ENCODE peak calls at places on chromosome 14, in nine cellular contexts. One of them, this sample, is unnamed. For H3K27me3 and H3K9me3, the result is how much of the 10 kb centered on the place peaks cover.

GRCh38 chr14:31080060-31080459 is 53.9 kb upstream of the STRN3 start:
- DNase-seq in HCT116: no peak
- DNase-seq in K562: no peak
- DNase-seq in lower lobe of right lung: no peak
- DNase-seq in cardiac muscle cell: no peak
- DNase-seq in right lobe of liver: no peak
- DNase-seq in stomach: no peak
- DNase-seq in vagina: no peak
- DNase-seq in small intestine: peak
- DNase-seq in this sample: no peak

GRCh38 chr14:85535916-85536834 is 6.2 kb downstream of the FLRT2 start:
- DNase-seq in HCT116: no peak
- DNase-seq in K562: no peak
- DNase-seq in lower lobe of right lung: no peak
- DNase-seq in cardiac muscle cell: no peak
- DNase-seq in right lobe of liver: no peak
- DNase-seq in stomach: no peak
- DNase-seq in vagina: no peak
- DNase-seq in small intestine: no peak
- DNase-seq in this sample: peak

GRCh38 chr14:68124885-68125731 is 305.5 kb downstream of the RAD51B start:
- DNase-seq in HCT116: no peak
- DNase-seq in K562: no peak
- DNase-seq in lower lobe of right lung: no peak
- DNase-seq in cardiac muscle cell: no peak
- DNase-seq in right lobe of liver: no peak
- DNase-seq in stomach: no peak
- DNase-seq in vagina: no peak
- DNase-seq in small intestine: no peak
- DNase-seq in this sample: peak

GRCh38 chr14:58298477-58298879 is at the start of gene ARID4A:
- DNase-seq in HCT116: no peak
- DNase-seq in K562: no peak
- DNase-seq in lower lobe of right lung: peak
- DNase-seq in cardiac muscle cell: no peak
- DNase-seq in right lobe of liver: peak
- DNase-seq in stomach: peak
- DNase-seq in vagina: peak
- DNase-seq in small intestine: no peak
- DNase-seq in this sample: no peak

GRCh38 chr14:97442363-97442762 is 645.2 kb downstream of the VRK1 start:
- DNase-seq in HCT116: no peak
- DNase-seq in K562: no peak
- DNase-seq in lower lobe of right lung: no peak
- DNase-seq in cardiac muscle cell: no peak
- DNase-seq in right lobe of liver: no peak
- DNase-seq in stomach: no peak
- DNase-seq in vagina: no peak
- DNase-seq in small intestine: no peak
- DNase-seq in this sample: no peak

GRCh38 chr14:34075095-34075744 is 124.3 kb upstream of the EGLN3 start:
- DNase-seq in HCT116: no peak
- DNase-seq in K562: no peak
- DNase-seq in lower lobe of right lung: no peak
- DNase-seq in cardiac muscle cell: no peak
- DNase-seq in right lobe of liver: no peak
- DNase-seq in stomach: no peak
- DNase-seq in vagina: no peak
- DNase-seq in small intestine: no peak
- DNase-seq in this sample: no peak

GRCh38 chr14:95910628-95911027 is 34.0 kb downstream of the TUNAR start:
- DNase-seq in HCT116: no peak
- DNase-seq in K562: no peak
- DNase-seq in lower lobe of right lung: no peak
- DNase-seq in cardiac muscle cell: peak
- DNase-seq in right lobe of liver: no peak
- DNase-seq in stomach: no peak
- DNase-seq in vagina: no peak
- DNase-seq in small intestine: no peak
- DNase-seq in this sample: no peak

GRCh38 chr14:68459480-68460136 is 333.3 kb downstream of the ZFP36L1 start:
- DNase-seq in HCT116: no peak
- DNase-seq in K562: no peak
- DNase-seq in lower lobe of right lung: no peak
- DNase-seq in cardiac muscle cell: no peak
- DNase-seq in right lobe of liver: no peak
- DNase-seq in stomach: no peak
- DNase-seq in vagina: no peak
- DNase-seq in small intestine: no peak
- DNase-seq in this sample: no peak

GRCh38 chr14:25411933-25412757 is 362.2 kb upstream of the STXBP6 start:
- DNase-seq in HCT116: no peak
- DNase-seq in K562: peak
- DNase-seq in lower lobe of right lung: no peak
- DNase-seq in cardiac muscle cell: no peak
- DNase-seq in right lobe of liver: no peak
- DNase-seq in stomach: no peak
- DNase-seq in vagina: no peak
- DNase-seq in small intestine: no peak
- DNase-seq in this sample: no peak

GRCh38 chr14:69882915-69883314 is 3.7 kb downstream of the SMOC1 start:
- DNase-seq in HCT116: no peak
- DNase-seq in K562: no peak
- DNase-seq in lower lobe of right lung: no peak
- DNase-seq in cardiac muscle cell: no peak
- DNase-seq in right lobe of liver: no peak
- DNase-seq in stomach: no peak
- DNase-seq in vagina: no peak
- DNase-seq in small intestine: no peak
- DNase-seq in this sample: no peak

GRCh38 chr14:23009939-23010718 is at the start of gene C14orf93:
- DNase-seq in HCT116: no peak
- DNase-seq in K562: peak
- DNase-seq in lower lobe of right lung: peak
- DNase-seq in cardiac muscle cell: peak
- DNase-seq in right lobe of liver: peak
- DNase-seq in stomach: peak
- DNase-seq in vagina: no peak
- DNase-seq in small intestine: peak
- DNase-seq in this sample: peak

GRCh38 chr14:55129086-55129427 is at the start of gene LGALS3:
- DNase-seq in HCT116: no peak
- DNase-seq in K562: peak
- DNase-seq in lower lobe of right lung: peak
- DNase-seq in cardiac muscle cell: peak
- DNase-seq in right lobe of liver: peak
- DNase-seq in stomach: peak
- DNase-seq in vagina: no peak
- DNase-seq in small intestine: peak
- DNase-seq in this sample: peak

GRCh38 chr14:44369401-44370123 is 137.5 kb downstream of the FSCB start:
- DNase-seq in HCT116: no peak
- DNase-seq in K562: no peak
- DNase-seq in lower lobe of right lung: no peak
- DNase-seq in cardiac muscle cell: peak
- DNase-seq in right lobe of liver: no peak
- DNase-seq in stomach: no peak
- DNase-seq in vagina: no peak
- DNase-seq in small intestine: peak
- DNase-seq in this sample: no peak

GRCh38 chr14:56979961-56980360 is 169.7 kb upstream of the OTX2 start:
- DNase-seq in HCT116: no peak
- DNase-seq in K562: no peak
- DNase-seq in lower lobe of right lung: no peak
- DNase-seq in cardiac muscle cell: no peak
- DNase-seq in right lobe of liver: no peak
- DNase-seq in stomach: no peak
- DNase-seq in vagina: no peak
- DNase-seq in small intestine: no peak
- DNase-seq in this sample: no peak

GRCh38 chr14:106879241-106879640 is 1352.9 kb downstream of the TMEM121 start:
- DNase-seq in HCT116: peak
- DNase-seq in K562: peak
- DNase-seq in lower lobe of right lung: peak
- DNase-seq in cardiac muscle cell: no peak
- DNase-seq in right lobe of liver: no peak
- DNase-seq in stomach: peak
- DNase-seq in vagina: no peak
- DNase-seq in small intestine: peak
- DNase-seq in this sample: no peak

GRCh38 chr14:33848706-33849454 is 102.0 kb downstream of the EGLN3 start:
- DNase-seq in HCT116: peak
- DNase-seq in K562: peak
- DNase-seq in lower lobe of right lung: no peak
- DNase-seq in cardiac muscle cell: peak
- DNase-seq in right lobe of liver: peak
- DNase-seq in stomach: peak
- DNase-seq in vagina: no peak
- DNase-seq in small intestine: peak
- DNase-seq in this sample: peak

GRCh38 chr14:100236873-100237272 is 2.1 kb upstream of the YY1 start:
- DNase-seq in HCT116: no peak
- DNase-seq in K562: no peak
- DNase-seq in lower lobe of right lung: no peak
- DNase-seq in cardiac muscle cell: no peak
- DNase-seq in right lobe of liver: no peak
- DNase-seq in stomach: no peak
- DNase-seq in vagina: no peak
- DNase-seq in small intestine: no peak
- DNase-seq in this sample: no peak
- H3K4me3 ChIP-seq in HCT116: peak
- H3K4me3 ChIP-seq in K562: peak
- H3K4me3 ChIP-seq in lower lobe of right lung: peak
- H3K4me3 ChIP-seq in cardiac muscle cell: peak
- H3K4me3 ChIP-seq in right lobe of liver: no peak
- H3K4me3 ChIP-seq in stomach: peak
- H3K4me3 ChIP-seq in vagina: peak
- H3K4me3 ChIP-seq in small intestine: peak
- H3K4me3 ChIP-seq in this sample: peak

GRCh38 chr14:38839743-38840375 is 263.2 kb downstream of the SEC23A start:
- DNase-seq in HCT116: no peak
- DNase-seq in K562: no peak
- DNase-seq in lower lobe of right lung: no peak
- DNase-seq in cardiac muscle cell: no peak
- DNase-seq in right lobe of liver: no peak
- DNase-seq in stomach: no peak
- DNase-seq in vagina: no peak
- DNase-seq in small intestine: peak
- DNase-seq in this sample: no peak

GRCh38 chr14:38837333-38838048 is 265.5 kb downstream of the SEC23A start:
- DNase-seq in HCT116: no peak
- DNase-seq in K562: no peak
- DNase-seq in lower lobe of right lung: no peak
- DNase-seq in cardiac muscle cell: no peak
- DNase-seq in right lobe of liver: no peak
- DNase-seq in stomach: no peak
- DNase-seq in vagina: no peak
- DNase-seq in small intestine: no peak
- DNase-seq in this sample: no peak

GRCh38 chr14:38838979-38839323 is 264.1 kb downstream of the SEC23A start:
- DNase-seq in HCT116: no peak
- DNase-seq in K562: no peak
- DNase-seq in lower lobe of right lung: no peak
- DNase-seq in cardiac muscle cell: no peak
- DNase-seq in right lobe of liver: no peak
- DNase-seq in stomach: no peak
- DNase-seq in vagina: no peak
- DNase-seq in small intestine: no peak
- DNase-seq in this sample: no peak

GRCh38 chr14:38836539-38836938 is 266.5 kb downstream of the SEC23A start:
- DNase-seq in HCT116: no peak
- DNase-seq in K562: no peak
- DNase-seq in lower lobe of right lung: no peak
- DNase-seq in cardiac muscle cell: no peak
- DNase-seq in right lobe of liver: no peak
- DNase-seq in stomach: no peak
- DNase-seq in vagina: no peak
- DNase-seq in small intestine: no peak
- DNase-seq in this sample: no peak

DNA sequence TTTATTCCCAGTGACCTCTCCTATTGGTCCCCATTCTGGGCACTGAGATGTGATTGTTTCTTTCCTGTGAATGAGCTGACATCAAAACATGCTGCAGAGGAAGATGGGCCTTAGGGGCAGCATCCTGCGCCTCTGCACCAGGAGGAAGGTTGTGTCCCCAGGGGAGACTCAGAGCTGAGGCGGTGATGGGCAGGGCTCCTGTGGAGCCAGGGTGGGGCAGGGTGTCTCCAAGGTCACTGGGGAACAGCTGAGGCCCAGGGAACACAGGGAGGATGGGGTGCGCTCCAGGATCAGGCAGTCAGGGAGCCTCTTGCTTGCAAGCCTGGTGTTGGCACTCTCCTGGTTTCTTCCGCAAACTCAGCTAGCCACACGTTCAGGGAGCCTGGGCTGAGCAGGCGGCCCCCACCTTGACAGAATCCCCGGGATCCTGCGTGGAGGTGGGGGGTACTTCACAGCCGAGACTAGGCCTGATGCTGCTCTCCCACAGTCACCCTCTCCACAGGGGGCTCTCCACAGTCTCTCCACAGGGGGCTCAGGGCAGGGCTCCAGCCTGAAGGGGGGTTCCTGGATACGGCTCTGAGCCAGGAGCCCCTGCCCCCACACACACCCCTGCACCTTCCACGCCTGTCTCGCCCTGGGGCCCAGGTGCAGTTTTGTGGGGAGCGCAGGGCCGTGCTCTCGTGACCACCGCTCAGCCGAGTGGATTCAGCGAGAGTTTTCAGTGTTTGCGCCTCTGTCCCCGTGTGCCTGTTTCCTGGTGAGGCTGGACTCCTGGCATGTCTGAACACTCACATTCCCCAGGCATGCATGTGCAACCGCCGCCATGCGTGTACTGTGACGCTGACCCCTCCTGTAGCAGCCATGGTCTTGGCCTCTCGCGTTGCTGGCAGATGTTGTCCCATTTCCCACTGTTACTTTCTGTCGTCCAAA is 264.7 kb downstream of the SEC23A start:
- DNase-seq in HCT116: no peak
- DNase-seq in K562: no peak
- DNase-seq in lower lobe of right lung: no peak
- DNase-seq in cardiac muscle cell: no peak
- DNase-seq in right lobe of liver: no peak
- DNase-seq in stomach: no peak
- DNase-seq in vagina: no peak
- DNase-seq in small intestine: no peak
- DNase-seq in this sample: no peak
- H3K27me3 ChIP-seq in HCT116: under half
- H3K27me3 ChIP-seq in K562: under half
- H3K27me3 ChIP-seq in lower lobe of right lung: under half
- H3K27me3 ChIP-seq in cardiac muscle cell: under half
- H3K27me3 ChIP-seq in right lobe of liver: under half
- H3K27me3 ChIP-seq in stomach: under half
- H3K27me3 ChIP-seq in vagina: under half
- H3K27me3 ChIP-seq in small intestine: under half
- H3K27me3 ChIP-seq in this sample: under half

GRCh38 chr14:42504433-42504832 is 897.8 kb downstream of the LRFN5 start:
- DNase-seq in HCT116: no peak
- DNase-seq in K562: no peak
- DNase-seq in lower lobe of right lung: no peak
- DNase-seq in cardiac muscle cell: no peak
- DNase-seq in right lobe of liver: no peak
- DNase-seq in stomach: no peak
- DNase-seq in vagina: no peak
- DNase-seq in small intestine: no peak
- DNase-seq in this sample: no peak
- H3K9me3 ChIP-seq in HCT116: under half
- H3K9me3 ChIP-seq in K562: under half
- H3K9me3 ChIP-seq in lower lobe of right lung: under half
- H3K9me3 ChIP-seq in cardiac muscle cell: under half
- H3K9me3 ChIP-seq in right lobe of liver: under half
- H3K9me3 ChIP-seq in stomach: under half
- H3K9me3 ChIP-seq in vagina: under half
- H3K9me3 ChIP-seq in small intestine: under half
- H3K9me3 ChIP-seq in this sample: under half

GRCh38 chr14:71139058-71139946 is 232.0 kb downstream of the PCNX1 start:
- DNase-seq in HCT116: peak
- DNase-seq in K562: peak
- DNase-seq in lower lobe of right lung: peak
- DNase-seq in cardiac muscle cell: peak
- DNase-seq in right lobe of liver: peak
- DNase-seq in stomach: peak
- DNase-seq in vagina: no peak
- DNase-seq in small intestine: peak
- DNase-seq in this sample: no peak
- H3K4me3 ChIP-seq in HCT116: no peak
- H3K4me3 ChIP-seq in K562: no peak
- H3K4me3 ChIP-seq in lower lobe of right lung: no peak
- H3K4me3 ChIP-seq in cardiac muscle cell: no peak
- H3K4me3 ChIP-seq in right lobe of liver: peak
- H3K4me3 ChIP-seq in stomach: no peak
- H3K4me3 ChIP-seq in vagina: no peak
- H3K4me3 ChIP-seq in small intestine: no peak
- H3K4me3 ChIP-seq in this sample: no peak